ENCODE peak calls at places on chromosomes 1 and 21, in seven cellular contexts. X is AML-193; E is M059J; F is H9; J is activated CD4-positive, alpha-beta T cell treated with anti-CD3 and anti-CD28 coated beads for 24 hours; D is heart right ventricle; V is activated T-helper 1 cell treated with Interleukin-2 at 50 U/mL for 16 hours. I is an unnamed sample.

GRCh38 chr21:17793675-17794123 is 25.5 kb downstream of the C21orf91 start:
- DNase-seq in E (peak; percentile 54), D (no peak), V (no peak), J (no peak), F (no peak), X (no peak), I (peak; percentile 40)

GRCh38 chr1:208267896-208268295 is 23.7 kb upstream of the PLXNA2 start:
- DNase-seq in F (no peak), X (no peak), J (no peak), D (no peak), V (no peak), E (no peak), I (no peak)

GRCh38 chr21:38410451-38410850 is 87.8 kb downstream of the ERG start:
- DNase-seq in D (no peak), X (no peak), E (no peak), V (no peak), J (no peak), F (no peak), I (no peak)

GRCh38 chr1:18134324-18135046 is 26.9 kb downstream of the IGSF21 start:
- DNase-seq in F (no peak), X (no peak), D (no peak), V (no peak), J (no peak), E (no peak), I (no peak)

GRCh38 chr1:23638188-23638619 is 53.4 kb upstream of the RPL11 start:
- DNase-seq in E (peak; percentile 12), V (no peak), X (no peak), F (no peak), D (no peak), J (no peak), I (no peak)

GRCh38 chr21:37849703-37850102 is 66.6 kb downstream of the KCNJ6 start:
- DNase-seq in F (no peak), J (no peak), D (no peak), E (peak; percentile 93), V (no peak), X (no peak), I (peak; percentile 84)

GRCh38 chr1:69991644-69992043 is 213.7 kb downstream of the LRRC40 start:
- DNase-seq in E (peak; percentile 16), J (no peak), V (no peak), F (no peak), X (no peak), D (no peak), I (peak; percentile 13)

GRCh38 chr21:36928960-36929359 is 37.5 kb downstream of the HLCS start:
- DNase-seq in V (no peak), X (no peak), F (no peak), E (no peak), D (no peak), J (no peak), I (no peak)

GRCh38 chr1:171486048-171486519 is 754 bp downstream of the PRRC2C start:
- DNase-seq in X (peak; percentile 30), V (peak; percentile 59), E (peak; percentile 76), D (no peak), J (peak; percentile 42), F (no peak), I (peak; percentile 70)

GRCh38 chr21:20902511-20902910 is 95.7 kb upstream of the NCAM2 start:
- DNase-seq in E (no peak), J (no peak), D (no peak), X (no peak), F (no peak), V (no peak), I (no peak)

GRCh38 chr1:52141513-52142219 is at the start of gene ZFYVE9:
- DNase-seq in E (peak; percentile 73), V (peak; percentile 58), D (peak; percentile 83), F (peak; percentile 77), X (peak; percentile 49), J (peak; percentile 39), I (peak; percentile 22)

GRCh38 chr1:83055391-83056170 is 943.4 kb downstream of the TTLL7 start:
- DNase-seq in E (peak; percentile 18), F (no peak), D (no peak), J (no peak), V (no peak), X (no peak), I (peak; percentile 4)

GRCh38 chr1:2985121-2985561 is 36.1 kb upstream of the ACTRT2 start:
- DNase-seq in E (no peak), X (no peak), F (no peak), J (no peak), D (no peak), V (no peak), I (no peak)

GRCh38 chr1:215600867-215601266 is 33.8 kb downstream of the KCTD3 start:
- DNase-seq in J (no peak), F (no peak), X (no peak), D (no peak), V (no peak), E (no peak), I (no peak)

GRCh38 chr1:25563330-25564215 is 20.2 kb downstream of the LDLRAP1 start:
- DNase-seq in X (no peak), D (no peak), F (no peak), V (no peak), J (no peak), E (no peak), I (no peak)

GRCh38 chr1:172167801-172168596 is 252.5 kb upstream of the C1orf105 start:
- DNase-seq in D (no peak), E (peak; percentile 81), V (no peak), X (no peak), F (no peak), J (no peak), I (peak; percentile 57)

GRCh38 chr1:35936828-35937227 is 5.9 kb downstream of the AGO3 start:
- DNase-seq in V (no peak), X (peak; percentile 58), D (no peak), F (no peak), E (no peak), J (no peak), I (no peak)

GRCh38 chr1:155062702-155063411 is 683 bp upstream of the EFNA4 start:
- DNase-seq in V (peak; percentile 55), E (peak; percentile 22), D (peak; percentile 70), X (no peak), F (peak; percentile 87), J (peak; percentile 73), I (no peak)

GRCh38 chr1:43521078-43521477 is 9.6 kb upstream of the PTPRF start:
- DNase-seq in E (no peak), J (no peak), X (no peak), D (no peak), V (no peak), F (no peak), I (no peak)

GRCh38 chr1:1084028-1084371 is 9.9 kb upstream of the RNF223 start:
- DNase-seq in J (no peak), E (no peak), D (no peak), F (no peak), V (no peak), X (no peak), I (no peak)

GRCh38 chr1:90924982-90925381 is 96.9 kb downstream of the ZNF644 start:
- DNase-seq in E (no peak), J (no peak), V (no peak), F (peak; percentile 66), X (no peak), D (no peak), I (no peak)

GRCh38 chr1:51237313-51237700 is 1.2 kb downstream of the RNF11 start:
- DNase-seq in X (no peak), F (no peak), D (no peak), V (no peak), E (no peak), J (no peak), I (no peak)

GRCh38 chr1:239707615-239708014 is 321.2 kb downstream of the CHRM3 start:
- DNase-seq in F (no peak), V (no peak), E (no peak), J (no peak), X (no peak), D (no peak), I (no peak)

GRCh38 chr1:21795075-21795474 is 12.1 kb upstream of the USP48 start:
- DNase-seq in E (no peak), F (no peak), X (no peak), V (no peak), D (no peak), J (no peak), I (no peak)

GRCh38 chr1:60963167-60963909 is 119.0 kb upstream of the NFIA start:
- DNase-seq in J (no peak), E (peak; percentile 70), F (no peak), X (no peak), V (no peak), D (no peak), I (no peak)

GRCh38 chr1:94974824-94975223 is 47.9 kb upstream of the CNN3 start:
- DNase-seq in X (no peak), D (no peak), F (no peak), J (no peak), V (no peak), E (peak; percentile 93), I (peak; percentile 46)

GRCh38 chr1:9100471-9101043 is 28.3 kb downstream of the GPR157 start:
- DNase-seq in D (no peak), V (no peak), F (no peak), E (peak; percentile 78), X (no peak), J (no peak), I (no peak)